ENCODE peak calls at places on chromosomes 11 and 22, in six cellular contexts. Y, A, Z, K, G and R are unnamed samples.

GRCh38 chr11:36333897-36334296 is 37.8 kb downstream of the PRR5L start:
- DNase-seq in A (no peak), Y (no peak), G (no peak), Z (no peak), K (no peak), R (peak; percentile 31)

GRCh38 chr22:19448076-19448607 is 631 bp upstream of the C22orf39 start:
- DNase-seq in G (no peak), Y (no peak), A (peak; percentile 75), K (no peak), Z (peak; percentile 93), R (no peak)

GRCh38 chr11:68383976-68384501 is 71.6 kb downstream of the LRP5 start:
- DNase-seq in Z (peak; percentile 96), Y (peak; percentile 29), K (no peak), A (peak; percentile 74), G (peak; percentile 59), R (peak; percentile 92)

GRCh38 chr11:130636672-130637463 is 188.4 kb downstream of the ADAMTS15 start:
- DNase-seq in Z (no peak), A (no peak), Y (no peak), K (no peak), G (no peak), R (no peak)

GRCh38 chr11:65305501-65306268 is 9.0 kb upstream of the CDC42EP2 start:
- DNase-seq in Z (peak; percentile 58), K (no peak), Y (no peak), A (no peak), G (no peak), R (no peak)

GRCh38 chr22:45960477-45961386 is 16.2 kb downstream of the WNT7B start:
- DNase-seq in Y (no peak), K (no peak), Z (no peak), G (no peak), A (no peak), R (no peak)

GRCh38 chr11:1073261-1073724 is 1.4 kb upstream of the MUC2 start:
- DNase-seq in K (no peak), Z (no peak), Y (no peak), G (no peak), A (peak; percentile 86), R (peak; percentile 13)

GRCh38 chr11:33620423-33621120 is 80.1 kb downstream of the C11orf91 start:
- DNase-seq in Y (no peak), Z (no peak), A (no peak), K (no peak), G (no peak), R (no peak)

GRCh38 chr22:39381009-39381755 is 18.4 kb upstream of the TAB1 start:
- DNase-seq in Z (no peak), K (no peak), G (no peak), Y (no peak), A (no peak), R (no peak)

GRCh38 chr22:28023036-28023435 is 104.0 kb upstream of the PITPNB start:
- DNase-seq in Y (no peak), K (no peak), A (peak; percentile 28), Z (no peak), G (no peak), R (no peak)

GRCh38 chr11:33172996-33173395 is 11.7 kb upstream of the CSTF3 start:
- DNase-seq in Z (peak; percentile 43), A (no peak), Y (no peak), K (no peak), G (no peak), R (no peak)

GRCh38 chr11:117518455-117518854 is 190.8 kb downstream of the CEP164 start:
- DNase-seq in Z (no peak), Y (no peak), G (no peak), A (no peak), K (no peak), R (no peak)

GRCh38 chr11:62545437-62546243 is 966 bp downstream of the AHNAK start:
- DNase-seq in A (peak; percentile 93), G (peak; percentile 56), Y (peak; percentile 28), Z (peak; percentile 87), K (peak; percentile 57), R (peak; percentile 80)

GRCh38 chr11:69318093-69318420 is 24.1 kb downstream of the MYEOV start:
- DNase-seq in A (no peak), Y (no peak), G (no peak), Z (no peak), K (no peak), R (no peak)

GRCh38 chr22:49214976-49215375 is 612.7 kb downstream of the BRD1 start:
- DNase-seq in G (no peak), A (peak; percentile 21), Z (no peak), K (no peak), Y (no peak), R (peak; percentile 2)

GRCh38 chr11:15716550-15716949 is 601.8 kb downstream of the INSC start:
- DNase-seq in Z (no peak), A (no peak), K (no peak), G (no peak), Y (no peak), R (no peak)

GRCh38 chr22:38203090-38203810 is 1.5 kb downstream of the MAFF start:
- DNase-seq in Z (peak; percentile 68), A (peak; percentile 82), G (no peak), Y (no peak), K (no peak), R (peak; percentile 56)

GRCh38 chr11:2913029-2913431 is 16.2 kb downstream of the PHLDA2 start:
- DNase-seq in K (no peak), Z (no peak), G (no peak), Y (no peak), A (no peak), R (no peak)

GRCh38 chr22:31295413-31295812 is 3.1 kb upstream of the PIK3IP1 start:
- DNase-seq in K (no peak), G (no peak), A (no peak), Y (no peak), Z (no peak), R (no peak)

GRCh38 chr11:96483550-96483949 is 93.7 kb downstream of the JRKL start:
- DNase-seq in Y (no peak), Z (no peak), G (no peak), K (no peak), A (no peak), R (no peak)

GRCh38 chr22:26295583-26296126 is 126.4 kb downstream of the SEZ6L start:
- DNase-seq in Y (no peak), Z (no peak), K (no peak), G (no peak), A (no peak), R (no peak)

GRCh38 chr11:2886191-2886894 is 768 bp upstream of the CDKN1C start:
- DNase-seq in G (no peak), Z (no peak), A (no peak), K (no peak), Y (no peak), R (peak; percentile 62)

GRCh38 chr11:67439321-67440228 is 2.1 kb upstream of the PTPRCAP start:
- DNase-seq in Z (peak; percentile 91), G (no peak), A (no peak), Y (no peak), K (no peak), R (peak; percentile 55)

GRCh38 chr11:90204832-90205646 is 17.8 kb downstream of the CHORDC1 start:
- DNase-seq in Y (no peak), Z (no peak), A (no peak), K (no peak), G (no peak), R (no peak)

GRCh38 chr22:34454598-34454997 is 534.3 kb upstream of the LARGE1 start:
- DNase-seq in Y (no peak), G (no peak), A (no peak), K (no peak), Z (no peak), R (no peak)

GRCh38 chr11:35043933-35044332 is 95.0 kb upstream of the CD44 start:
- DNase-seq in A (no peak), Y (no peak), Z (no peak), G (no peak), K (no peak), R (no peak)

GRCh38 chr11:1564535-1565172 is 7.4 kb downstream of the DUSP8 start:
- DNase-seq in G (no peak), Z (no peak), Y (no peak), K (peak; percentile 31), A (peak; percentile 85), R (peak; percentile 80)

GRCh38 chr22:37178350-37179125 is 9.5 kb downstream of the C1QTNF6 start:
- DNase-seq in G (no peak), K (no peak), Y (no peak), Z (no peak), A (peak; percentile 61), R (no peak)

GRCh38 chr22:45629469-45630089 is 42.1 kb upstream of the ATXN10 start:
- DNase-seq in A (peak; percentile 29), K (no peak), G (no peak), Z (no peak), Y (no peak), R (no peak)

GRCh38 chr22:42167066-42167465 is 36.5 kb upstream of the CYP2D6 start:
- DNase-seq in K (no peak), Z (no peak), A (peak; percentile 24), Y (no peak), G (no peak), R (no peak)

GRCh38 chr11:117856892-117857291 is 19.6 kb downstream of the FXYD6 start:
- DNase-seq in Y (no peak), K (no peak), Z (no peak), G (no peak), A (no peak), R (no peak)